ENCODE peak calls at places on chromosomes 16 and 17, in seven cellular contexts. N is tibial artery, L is H1, R is lung, W is HCT116, V is stomach, Q is Peyer's patch. E is an unnamed sample. For H3K36me3, the result is how much of the 10 kb centered on the place peaks cover.

GRCh38 chr17:42118545-42118944 is 2.6 kb downstream of the KAT2A start:
- DNase-seq in V (peak), Q (peak), R (no peak), L (no peak), N (no peak), W (peak), E (no peak)

GRCh38 chr17:17636456-17636855 is 44.8 kb upstream of the RAI1 start:
- DNase-seq in R (no peak), N (no peak), V (no peak), Q (no peak), W (no peak), L (no peak), E (no peak)

GRCh38 chr17:31494259-31495048 is 103.0 kb downstream of the RAB11FIP4 start:
- DNase-seq in L (no peak), R (no peak), W (no peak), N (no peak), Q (peak), V (peak), E (no peak)

GRCh38 chr17:35977509-35977908 is 3.8 kb downstream of the CCL16 start:
- DNase-seq in R (no peak), Q (no peak), W (no peak), N (no peak), V (no peak), L (no peak), E (no peak)

GRCh38 chr16:8675183-8676159 is 1.1 kb downstream of the ABAT start:
- DNase-seq in V (no peak), W (no peak), Q (no peak), N (no peak), R (no peak), L (no peak), E (no peak)

GRCh38 chr17:57811633-57812280 is 38.1 kb downstream of the MRPS23 start:
- DNase-seq in R (no peak), L (no peak), V (no peak), W (peak), N (no peak), Q (no peak), E (no peak)

GRCh38 chr17:2904135-2904534 is 107.9 kb downstream of the RAP1GAP2 start:
- DNase-seq in W (no peak), L (no peak), V (peak), R (no peak), N (no peak), Q (no peak), E (no peak)

GRCh38 chr16:12398736-12399047 is 405.0 kb downstream of the CPPED1 start:
- DNase-seq in W (no peak), N (no peak), Q (no peak), L (no peak), V (no peak), R (no peak), E (no peak)

GRCh38 chr16:4178468-4179010 is 62.3 kb upstream of the ADCY9 start:
- DNase-seq in R (no peak), L (no peak), W (no peak), Q (no peak), V (no peak), N (no peak), E (no peak)

GRCh38 chr17:8941980-8942617 is 23.4 kb downstream of the PIK3R5 start:
- DNase-seq in N (no peak), Q (peak), V (no peak), W (no peak), R (no peak), L (no peak), E (no peak)

GRCh38 chr17:33375783-33376182 is 82.7 kb upstream of the ASIC2 start:
- DNase-seq in V (no peak), Q (no peak), W (no peak), N (no peak), R (no peak), L (no peak), E (no peak)

GRCh38 chr16:74296120-74296464 is 522 bp upstream of the PSMD7 start:
- DNase-seq in Q (no peak), L (no peak), V (no peak), R (no peak), W (no peak), N (no peak), E (no peak)

GRCh38 chr17:69773081-69773480 is 301.9 kb upstream of the KCNJ16 start:
- DNase-seq in W (no peak), R (no peak), V (no peak), Q (no peak), L (no peak), N (no peak), E (no peak)

GRCh38 chr17:57264776-57265175 is 8.5 kb downstream of the MSI2 start:
- DNase-seq in L (no peak), N (no peak), R (no peak), V (no peak), Q (no peak), W (no peak), E (no peak)

GRCh38 chr16:77585852-77586251 is 136.5 kb upstream of the NUDT7 start:
- DNase-seq in V (no peak), R (no peak), W (peak), N (no peak), Q (no peak), L (no peak), E (no peak)

GRCh38 chr17:57570740-57571344 is 174.3 kb downstream of the CCDC182 start:
- DNase-seq in N (no peak), R (no peak), Q (no peak), V (no peak), L (no peak), W (no peak), E (no peak)

GRCh38 chr17:40122466-40122943 is 734 bp downstream of the MSL1 start:
- DNase-seq in N (peak), R (peak), Q (peak), L (no peak), V (no peak), W (no peak), E (peak)

GRCh38 chr17:44628234-44629188 is 27.8 kb upstream of the MEIOC start:
- DNase-seq in R (no peak), N (no peak), Q (peak), V (no peak), W (no peak), L (peak), E (no peak)

GRCh38 chr17:82780195-82780594 is 28.3 kb downstream of the TBCD start:
- DNase-seq in V (no peak), N (no peak), R (no peak), Q (no peak), L (no peak), W (no peak), E (no peak)

GRCh38 chr16:67226804-67227566 is at the start of gene TMEM208:
- DNase-seq in Q (peak), R (peak), L (peak), N (peak), V (peak), W (peak), E (peak)
- TF ChIP-seq CTCF in Q (peak), R (peak), L (no peak), N (peak), V (no peak), W (peak), E (peak)

GRCh38 chr17:743139-743538 is 8.9 kb downstream of the GEMIN4 start:
- DNase-seq in R (no peak), V (no peak), L (no peak), Q (no peak), W (no peak), N (no peak), E (no peak)

GRCh38 chr17:744937-745336 is 7.1 kb downstream of the GEMIN4 start:
- DNase-seq in L (no peak), V (no peak), Q (no peak), N (no peak), W (no peak), R (no peak), E (no peak)

GRCh38 chr17:740240-741055 is 8.1 kb downstream of the TLCD3A start:
- DNase-seq in W (no peak), V (no peak), N (no peak), R (peak), L (no peak), Q (peak), E (no peak)

GRCh38 chr17:745406-745805 is 6.7 kb downstream of the GEMIN4 start:
- DNase-seq in L (no peak), W (no peak), R (no peak), V (no peak), Q (no peak), N (no peak), E (no peak)

DNA sequence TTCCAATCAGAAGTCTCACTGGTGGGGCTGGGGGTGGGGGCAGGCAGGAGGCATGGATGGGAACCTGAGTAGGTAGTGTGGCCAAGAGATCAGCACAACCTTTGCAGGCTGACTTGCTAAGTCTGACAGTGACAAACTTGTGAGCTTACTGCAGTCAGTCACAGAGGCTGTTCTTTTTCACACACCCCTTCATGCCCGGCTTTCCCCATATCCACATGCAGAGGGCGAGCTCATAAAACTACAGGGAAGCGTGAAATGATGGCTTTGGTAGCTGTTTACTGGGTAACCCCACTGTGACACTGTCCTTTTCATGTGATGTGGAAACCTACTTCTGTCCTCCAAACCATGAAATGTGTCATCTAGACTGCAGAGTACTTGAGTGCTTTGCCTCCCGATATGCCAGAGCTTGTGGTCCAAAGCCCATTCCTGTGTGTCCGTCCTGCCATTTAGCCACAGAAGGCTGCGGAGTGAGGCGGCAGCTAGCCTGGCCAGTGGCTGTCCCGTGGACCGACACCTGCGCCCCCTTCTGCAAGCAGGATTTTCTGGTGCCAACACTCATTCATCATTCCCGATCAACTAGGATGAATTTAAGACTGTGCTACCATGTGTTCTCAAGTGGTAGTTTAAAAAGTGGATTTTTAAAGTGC is 9.8 kb downstream of the GEMIN4 start:
- DNase-seq in L (no peak), R (no peak), Q (no peak), V (no peak), W (no peak), N (no peak), E (no peak)
- H3K36me3 ChIP-seq in L (half or more), R (under half), Q (under half), V (half or more), W (half or more), N (under half), E (under half)

DNA sequence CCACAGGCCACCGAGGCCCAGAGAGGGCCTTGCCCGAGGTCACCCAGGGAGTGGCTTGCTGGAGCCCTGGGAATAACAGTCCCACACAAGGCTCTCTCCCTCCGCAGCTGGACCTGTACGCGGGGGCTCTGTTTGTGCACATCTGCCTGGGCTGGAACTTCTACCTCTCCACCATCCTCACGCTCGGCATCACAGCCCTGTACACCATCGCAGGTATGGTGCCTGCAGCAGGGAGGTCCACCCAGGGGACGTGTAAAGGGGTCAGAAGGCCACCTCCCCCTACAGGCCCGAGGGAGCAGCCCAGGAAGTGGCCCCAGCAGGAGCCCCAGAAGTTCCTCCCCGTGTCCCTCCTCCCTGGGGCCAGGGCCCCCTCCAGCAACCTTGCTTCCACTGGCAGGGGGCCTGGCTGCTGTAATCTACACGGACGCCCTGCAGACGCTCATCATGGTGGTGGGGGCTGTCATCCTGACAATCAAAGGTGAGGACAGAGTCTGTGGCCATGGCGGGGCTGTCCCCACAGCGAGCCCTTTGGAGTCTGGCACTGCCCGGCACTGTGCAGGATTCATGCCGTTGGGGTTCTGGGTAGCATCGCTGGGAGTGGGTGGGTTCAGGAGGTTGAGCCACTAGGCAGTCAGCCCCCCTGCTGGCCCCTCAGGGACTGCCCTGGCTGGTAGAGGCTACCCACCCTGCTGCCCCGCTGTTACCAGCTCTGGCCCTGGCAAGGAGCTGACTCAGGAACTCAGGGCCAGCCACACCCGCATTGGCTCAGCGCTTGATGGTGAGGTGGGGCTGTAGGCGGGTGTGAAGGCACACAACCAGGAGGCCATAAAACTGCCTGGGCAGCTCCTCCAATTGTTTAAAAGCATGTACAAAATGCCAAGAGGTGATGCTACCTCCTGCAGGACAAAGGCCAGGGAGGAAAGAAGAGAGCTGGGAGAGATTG is 17.3 kb downstream of the SLC5A10 start:
- DNase-seq in N (no peak), L (no peak), R (peak), V (peak), Q (no peak), W (no peak), E (no peak)
- H3K27ac ChIP-seq in N (no peak), L (peak), R (no peak), V (no peak), Q (no peak), W (peak), E (no peak)

DNA sequence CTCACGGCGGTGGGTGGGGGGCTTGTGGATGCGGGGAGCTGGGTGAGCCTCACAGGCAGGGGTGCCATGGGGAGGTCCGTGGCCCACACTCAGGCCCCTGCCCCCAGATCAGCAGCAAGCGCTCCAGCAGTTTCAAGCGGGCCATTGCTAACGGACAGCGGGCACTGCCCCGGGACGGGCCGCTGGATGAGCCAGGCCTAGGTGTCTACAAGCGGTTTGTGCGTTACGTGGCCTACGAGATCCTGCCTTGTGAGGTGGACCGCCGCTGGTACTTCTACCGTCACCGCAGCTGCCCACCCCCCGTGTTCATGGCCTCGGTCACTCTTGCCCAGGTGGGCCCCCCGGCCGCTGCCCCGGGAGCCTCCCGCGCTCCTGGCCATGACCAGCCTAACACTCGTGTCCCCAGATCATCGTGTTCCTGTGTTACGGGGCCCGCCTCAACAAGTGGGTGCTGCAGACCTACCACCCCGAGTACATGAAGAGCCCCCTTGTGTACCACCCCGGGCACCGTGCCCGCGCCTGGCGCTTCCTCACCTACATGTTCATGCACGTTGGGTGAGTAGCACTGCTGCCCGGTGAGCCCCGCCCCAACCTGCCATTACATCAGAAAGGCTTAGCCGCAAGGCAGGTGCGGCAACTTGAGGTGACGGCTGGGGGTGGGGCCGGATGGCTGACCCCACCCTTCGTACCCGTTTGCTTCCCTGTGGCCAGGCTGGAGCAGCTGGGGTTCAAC is 1.3 kb downstream of the RHBDL1 start:
- DNase-seq in V (peak), L (no peak), N (no peak), R (peak), Q (peak), W (no peak), E (no peak)
- TF ChIP-seq CTCF in V (no peak), L (no peak), N (no peak), R (no peak), Q (no peak), W (no peak), E (no peak)

DNA sequence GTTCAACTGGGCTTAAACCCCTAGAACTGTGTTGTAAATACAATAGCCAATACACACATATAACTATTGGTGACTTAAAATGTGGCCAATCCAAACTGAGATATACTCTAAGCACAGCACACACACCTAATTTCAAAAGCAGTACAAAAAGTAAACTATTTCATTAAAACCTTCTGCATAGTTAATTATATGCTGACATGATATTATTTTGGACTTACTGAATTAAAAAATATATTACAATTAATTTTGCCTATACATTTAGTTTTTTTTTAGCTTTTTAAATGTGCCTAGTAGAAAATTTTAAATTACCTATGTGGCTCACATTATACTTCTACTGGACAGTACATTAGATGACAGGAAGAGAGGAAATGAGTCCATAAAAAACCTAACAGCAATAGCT is 21.5 kb downstream of the MED13 start:
- DNase-seq in L (no peak), W (no peak), N (no peak), V (no peak), R (no peak), Q (no peak), E (no peak)
- H3K36me3 ChIP-seq in L (under half), W (under half), N (under half), V (under half), R (under half), Q (under half), E (under half)

DNA sequence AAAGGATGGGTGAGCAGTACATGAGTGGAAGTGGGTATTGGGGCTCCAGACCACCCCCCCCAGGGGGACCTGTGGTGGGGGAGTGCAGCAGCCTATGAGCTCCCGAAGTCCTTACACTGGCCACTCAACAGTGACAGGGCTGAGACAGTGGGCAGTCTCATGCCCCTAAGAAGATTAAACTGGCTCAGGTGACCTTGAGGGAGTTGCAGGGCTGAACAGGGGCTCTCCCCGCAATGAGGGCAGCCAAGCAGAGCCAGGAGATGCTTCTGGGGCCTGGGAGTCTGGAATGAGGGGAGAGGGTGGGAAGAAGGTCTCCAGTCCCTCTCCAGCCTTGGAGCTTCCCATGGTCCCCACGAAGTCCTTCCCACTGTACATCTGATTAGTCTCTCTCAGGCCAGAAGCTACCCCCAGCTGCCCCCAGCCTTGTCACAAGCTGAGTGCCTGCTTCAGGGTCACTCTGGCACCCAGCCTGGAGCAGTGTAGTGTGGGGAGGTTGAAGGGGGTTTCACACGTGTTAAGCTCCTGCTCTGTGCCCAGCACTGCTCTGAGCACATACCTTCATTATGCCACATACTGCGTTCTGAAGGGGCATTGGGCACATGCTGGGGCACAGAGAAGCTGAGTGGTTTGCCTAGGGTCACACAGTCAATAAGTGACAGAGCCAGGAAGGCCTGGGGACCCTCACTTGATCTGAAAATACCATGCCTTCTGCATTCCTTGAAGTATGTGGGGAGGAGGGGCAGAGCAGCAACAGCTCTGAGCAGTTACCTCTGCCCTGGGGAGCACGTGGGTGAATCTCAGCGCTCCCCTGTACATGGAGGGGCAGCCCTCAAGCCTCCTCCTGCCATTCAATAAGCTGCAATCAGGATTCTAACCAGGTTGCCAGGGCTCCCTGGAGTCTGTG is 1.1 kb upstream of the CDH16 start:
- DNase-seq in V (no peak), Q (no peak), N (no peak), W (no peak), R (no peak), L (no peak), E (no peak)
- H3K27ac ChIP-seq in V (no peak), Q (no peak), N (peak), W (no peak), R (peak), L (no peak), E (no peak)

DNA sequence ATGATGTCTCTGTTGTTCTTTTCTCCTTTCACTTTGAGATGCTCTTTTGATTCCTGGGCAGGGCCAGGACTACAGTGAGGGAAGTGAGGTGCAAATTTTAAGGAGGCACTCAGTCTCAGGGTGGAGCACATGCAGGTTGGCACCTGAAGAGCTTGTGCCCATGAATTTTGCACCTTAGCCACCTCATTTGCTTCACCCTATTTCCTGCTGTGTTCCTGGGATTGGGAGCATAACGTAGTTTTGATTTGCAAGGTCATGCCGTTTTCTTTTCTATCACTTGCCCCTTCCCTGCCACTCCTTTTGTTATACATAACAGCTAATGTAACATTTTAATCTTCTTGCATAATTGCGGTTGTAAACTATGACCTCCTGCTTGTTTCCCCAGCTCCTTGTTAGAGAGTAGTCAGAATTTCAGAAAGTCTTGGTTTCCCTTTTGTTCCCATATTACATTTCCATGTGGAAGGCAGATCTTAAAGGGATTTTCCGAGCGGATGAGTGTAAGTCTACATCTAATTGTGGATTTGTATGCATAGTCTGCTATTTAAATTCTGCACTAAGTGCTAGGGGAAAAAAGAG is 9.8 kb downstream of the PMFBP1 start:
- DNase-seq in R (no peak), Q (no peak), N (no peak), W (no peak), V (no peak), L (no peak), E (no peak)
- TF ChIP-seq CTCF in R (no peak), Q (no peak), N (no peak), W (no peak), V (no peak), L (no peak), E (no peak)

GRCh38 chr17:60049936-60050335 is 28.8 kb downstream of the HEATR6 start:
- DNase-seq in V (no peak), W (no peak), R (no peak), L (no peak), Q (no peak), N (no peak), E (no peak)
- H3K36me3 ChIP-seq in V (half or more), W (half or more), R (half or more), L (half or more), Q (under half), N (half or more), E (under half)

E was measured in uterus.